ENCODE peak calls at places on chromosome 22, in six cellular contexts. Z, N, E, D, R and V are unnamed samples.

GRCh38 chr22:45207981-45208664 is 32.6 kb downstream of the KIAA0930 start:
- DNase-seq in Z (peak), N (no peak), E (no peak), D (no peak), R (no peak), V (no peak)

GRCh38 chr22:29767289-29768051 is at the start of gene UQCR10:
- DNase-seq in Z (peak), N (peak), E (peak), D (peak), R (peak), V (peak)

GRCh38 chr22:20216863-20217499 is 51.1 kb downstream of the RTN4R start:
- DNase-seq in Z (no peak), N (no peak), E (no peak), D (no peak), R (no peak), V (no peak)

GRCh38 chr22:47586038-47586437 is 823.6 kb downstream of the TBC1D22A start:
- DNase-seq in Z (peak), N (no peak), E (no peak), D (no peak), R (no peak), V (no peak)

GRCh38 chr22:17999851-18000250 is 24.5 kb downstream of the MICAL3 start:
- DNase-seq in Z (no peak), N (no peak), E (no peak), D (no peak), R (no peak), V (no peak)

GRCh38 chr22:23225724-23226496 is 45.6 kb downstream of the BCR start:
- DNase-seq in Z (peak), N (no peak), E (no peak), D (no peak), R (no peak), V (no peak)

GRCh38 chr22:17866621-17867020 is 92.4 kb upstream of the BID start:
- DNase-seq in Z (no peak), N (no peak), E (no peak), D (no peak), R (no peak), V (no peak)

GRCh38 chr22:33917744-33918406 is 2.4 kb downstream of the LARGE1 start:
- DNase-seq in Z (no peak), N (no peak), E (peak), D (no peak), R (no peak), V (peak)

GRCh38 chr22:27846248-27846760 is 44.7 kb upstream of the MN1 start:
- DNase-seq in Z (no peak), N (no peak), E (no peak), D (no peak), R (no peak), V (no peak)

GRCh38 chr22:46652081-46652929 is 32.1 kb downstream of the GRAMD4 start:
- DNase-seq in Z (no peak), N (no peak), E (no peak), D (no peak), R (no peak), V (no peak)

GRCh38 chr22:49561338-49561737 is 266.3 kb downstream of the BRD1 start:
- DNase-seq in Z (no peak), N (no peak), E (no peak), D (peak), R (no peak), V (no peak)

GRCh38 chr22:28976588-28976987 is 85.0 kb downstream of the C22orf31 start:
- DNase-seq in Z (no peak), N (no peak), E (no peak), D (no peak), R (no peak), V (no peak)

GRCh38 chr22:21755855-21756284 is 20.3 kb upstream of the YPEL1 start:
- DNase-seq in Z (peak), N (no peak), E (no peak), D (no peak), R (no peak), V (no peak)

GRCh38 chr22:21686634-21687393 is 21.0 kb downstream of the PPIL2 start:
- DNase-seq in Z (no peak), N (no peak), E (no peak), D (no peak), R (no peak), V (no peak)

GRCh38 chr22:25200967-25201366 is 1.3 kb downstream of the CRYBB3 start:
- DNase-seq in Z (no peak), N (no peak), E (no peak), D (no peak), R (no peak), V (no peak)

GRCh38 chr22:26086359-26086758 is 82.9 kb upstream of the SEZ6L start:
- DNase-seq in Z (no peak), N (no peak), E (peak), D (no peak), R (no peak), V (no peak)

GRCh38 chr22:41910050-41910598 is 4.8 kb downstream of the SHISA8 start:
- DNase-seq in Z (no peak), N (no peak), E (no peak), D (no peak), R (no peak), V (no peak)
- H3K4me3 ChIP-seq in Z (no peak), N (no peak), E (no peak), D (peak), R (no peak), V (no peak)

GRCh38 chr22:38125038-38125610 is 14.6 kb upstream of the BAIAP2L2 start:
- DNase-seq in Z (no peak), N (no peak), E (no peak), D (no peak), R (no peak), V (no peak)
- H3K4me3 ChIP-seq in Z (no peak), N (no peak), E (no peak), D (no peak), R (no peak), V (no peak)

GRCh38 chr22:36379593-36380361 is 8.0 kb downstream of the MYH9 start:
- DNase-seq in Z (peak), N (no peak), E (no peak), D (no peak), R (peak), V (no peak)
- H3K4me3 ChIP-seq in Z (no peak), N (no peak), E (peak), D (peak), R (peak), V (no peak)

GRCh38 chr22:39078329-39078728 is 1.3 kb downstream of the APOBEC3G start:
- DNase-seq in Z (no peak), N (no peak), E (no peak), D (no peak), R (peak), V (no peak)
- H3K4me3 ChIP-seq in Z (no peak), N (no peak), E (peak), D (no peak), R (peak), V (no peak)